ENCODE peak calls at places on chromosome 2, in seven cellular contexts. K, D, R, C, X, N and P are unnamed samples.

GRCh38 chr2:96264656-96265348 is 995 bp downstream of the TMEM127 start:
- DNase-seq in K (no peak), D (peak), R (no peak), C (no peak), X (no peak), N (peak), P (no peak)

GRCh38 chr2:104863585-104864279 is 9.8 kb downstream of the POU3F3 start:
- DNase-seq in K (no peak), D (no peak), R (no peak), C (no peak), X (no peak), N (peak), P (peak)

GRCh38 chr2:148876589-148877402 is 1.8 kb downstream of the KIF5C start:
- DNase-seq in K (no peak), D (no peak), R (no peak), C (peak), X (peak), N (peak), P (no peak)

GRCh38 chr2:57536535-57537231 is 509.9 kb upstream of the VRK2 start:
- DNase-seq in K (no peak), D (no peak), R (no peak), C (no peak), X (no peak), N (no peak), P (no peak)

GRCh38 chr2:217742276-217742675 is 260.5 kb downstream of the TNS1 start:
- DNase-seq in K (no peak), D (no peak), R (no peak), C (no peak), X (peak), N (no peak), P (peak)

GRCh38 chr2:19349911-19350677 is 8.3 kb downstream of the OSR1 start:
- DNase-seq in K (no peak), D (peak), R (no peak), C (no peak), X (peak), N (peak), P (peak)

GRCh38 chr2:216849987-216850386 is 9.9 kb downstream of the TNP1 start:
- DNase-seq in K (no peak), D (no peak), R (no peak), C (no peak), X (peak), N (peak), P (no peak)

GRCh38 chr2:234873828-234874173 is 78.0 kb upstream of the SH3BP4 start:
- DNase-seq in K (no peak), D (no peak), R (no peak), C (no peak), X (no peak), N (no peak), P (no peak)

GRCh38 chr2:189234991-189235390 is 55.4 kb upstream of the COL5A2 start:
- DNase-seq in K (no peak), D (no peak), R (no peak), C (no peak), X (no peak), N (no peak), P (no peak)

GRCh38 chr2:198136142-198136541 is 331.7 kb downstream of the PLCL1 start:
- DNase-seq in K (no peak), D (no peak), R (no peak), C (no peak), X (no peak), N (no peak), P (no peak)

GRCh38 chr2:219362524-219363164 is 25.1 kb downstream of the DNPEP start:
- DNase-seq in K (no peak), D (peak), R (no peak), C (no peak), X (peak), N (no peak), P (no peak)

GRCh38 chr2:203659650-203660049 is 46.8 kb upstream of the CD28 start:
- DNase-seq in K (no peak), D (peak), R (no peak), C (no peak), X (no peak), N (no peak), P (no peak)

GRCh38 chr2:26989156-26989555 is 18.7 kb downstream of the MAPRE3 start:
- DNase-seq in K (no peak), D (no peak), R (no peak), C (no peak), X (peak), N (no peak), P (no peak)

GRCh38 chr2:48253301-48253700 is 276.7 kb upstream of the STON1 start:
- DNase-seq in K (no peak), D (peak), R (no peak), C (no peak), X (no peak), N (no peak), P (no peak)

GRCh38 chr2:146363731-146364130 is 1481.1 kb upstream of the ACVR2A start:
- DNase-seq in K (no peak), D (no peak), R (no peak), C (no peak), X (peak), N (no peak), P (no peak)

GRCh38 chr2:30152385-30152784 is 5.6 kb downstream of the YPEL5 start:
- DNase-seq in K (no peak), D (no peak), R (no peak), C (no peak), X (no peak), N (no peak), P (no peak)

GRCh38 chr2:140975237-140975636 is 1155.6 kb downstream of the LRP1B start:
- DNase-seq in K (no peak), D (no peak), R (no peak), C (no peak), X (peak), N (no peak), P (no peak)

GRCh38 chr2:148020036-148020357 is 540 bp downstream of the ORC4 start:
- DNase-seq in K (peak), D (peak), R (no peak), C (no peak), X (no peak), N (no peak), P (no peak)

GRCh38 chr2:72144746-72145657 is 2.7 kb downstream of the CYP26B1 start:
- DNase-seq in K (peak), D (no peak), R (peak), C (no peak), X (peak), N (no peak), P (peak)

GRCh38 chr2:112834379-112835014 is 2.1 kb downstream of the IL1B start:
- DNase-seq in K (peak), D (no peak), R (no peak), C (no peak), X (peak), N (no peak), P (peak)

GRCh38 chr2:179393481-179393880 is 128.8 kb upstream of the SESTD1 start:
- DNase-seq in K (no peak), D (no peak), R (no peak), C (no peak), X (no peak), N (no peak), P (no peak)

GRCh38 chr2:209977386-209978239 is 24.8 kb upstream of the RPE start:
- DNase-seq in K (no peak), D (no peak), R (no peak), C (no peak), X (peak), N (no peak), P (no peak)

GRCh38 chr2:100571668-100572067 is 8.9 kb downstream of the PDCL3 start:
- DNase-seq in K (no peak), D (peak), R (no peak), C (no peak), X (no peak), N (no peak), P (no peak)

GRCh38 chr2:190718652-190719526 is 70.0 kb downstream of the NAB1 start:
- DNase-seq in K (peak), D (no peak), R (no peak), C (peak), X (peak), N (no peak), P (no peak)

GRCh38 chr2:100957971-100958653 is 44.0 kb upstream of the RPL31 start:
- DNase-seq in K (peak), D (no peak), R (no peak), C (no peak), X (peak), N (no peak), P (no peak)

GRCh38 chr2:24083567-24084385 is 858 bp downstream of the TP53I3 start:
- DNase-seq in K (peak), D (peak), R (no peak), C (peak), X (peak), N (no peak), P (no peak)

GRCh38 chr2:190881480-190882326 is 1.1 kb downstream of the GLS start:
- DNase-seq in K (peak), D (peak), R (peak), C (no peak), X (peak), N (peak), P (peak)

GRCh38 chr2:230983566-230983965 is 12.4 kb upstream of the SPATA3 start:
- DNase-seq in K (no peak), D (no peak), R (no peak), C (no peak), X (no peak), N (no peak), P (no peak)
- TF ChIP-seq CTCF in K (no peak), D (no peak), R (no peak), C (no peak), X (no peak), N (no peak), P (no peak)

GRCh38 chr2:241354668-241355658 is 1.1 kb upstream of the FARP2 start:
- DNase-seq in K (peak), D (peak), R (peak), C (peak), X (peak), N (peak), P (peak)
- TF ChIP-seq CTCF in K (peak), D (no peak), R (no peak), C (no peak), X (no peak), N (no peak), P (peak)

GRCh38 chr2:55617160-55618024 is at the start of gene PPP4R3B:
- DNase-seq in K (peak), D (peak), R (peak), C (peak), X (peak), N (peak), P (peak)
- TF ChIP-seq CTCF in K (peak), D (no peak), R (no peak), C (peak), X (peak), N (peak), P (peak)

GRCh38 chr2:154507186-154507585 is 191.3 kb upstream of the KCNJ3 start:
- DNase-seq in K (no peak), D (no peak), R (no peak), C (no peak), X (no peak), N (no peak), P (no peak)
- TF ChIP-seq CTCF in K (no peak), D (no peak), R (no peak), C (peak), X (no peak), N (peak), P (no peak)

GRCh38 chr2:45755585-45756330 is 104.3 kb downstream of the PRKCE start:
- DNase-seq in K (no peak), D (no peak), R (no peak), C (no peak), X (no peak), N (no peak), P (no peak)

GRCh38 chr2:45758018-45758417 is 106.5 kb downstream of the PRKCE start:
- DNase-seq in K (no peak), D (no peak), R (no peak), C (no peak), X (no peak), N (no peak), P (no peak)

GRCh38 chr2:45750484-45750883 is 99.0 kb downstream of the PRKCE start:
- DNase-seq in K (no peak), D (no peak), R (no peak), C (no peak), X (no peak), N (no peak), P (no peak)

GRCh38 chr2:45753381-45753780 is 101.9 kb downstream of the PRKCE start:
- DNase-seq in K (no peak), D (no peak), R (no peak), C (no peak), X (no peak), N (no peak), P (no peak)

DNA sequence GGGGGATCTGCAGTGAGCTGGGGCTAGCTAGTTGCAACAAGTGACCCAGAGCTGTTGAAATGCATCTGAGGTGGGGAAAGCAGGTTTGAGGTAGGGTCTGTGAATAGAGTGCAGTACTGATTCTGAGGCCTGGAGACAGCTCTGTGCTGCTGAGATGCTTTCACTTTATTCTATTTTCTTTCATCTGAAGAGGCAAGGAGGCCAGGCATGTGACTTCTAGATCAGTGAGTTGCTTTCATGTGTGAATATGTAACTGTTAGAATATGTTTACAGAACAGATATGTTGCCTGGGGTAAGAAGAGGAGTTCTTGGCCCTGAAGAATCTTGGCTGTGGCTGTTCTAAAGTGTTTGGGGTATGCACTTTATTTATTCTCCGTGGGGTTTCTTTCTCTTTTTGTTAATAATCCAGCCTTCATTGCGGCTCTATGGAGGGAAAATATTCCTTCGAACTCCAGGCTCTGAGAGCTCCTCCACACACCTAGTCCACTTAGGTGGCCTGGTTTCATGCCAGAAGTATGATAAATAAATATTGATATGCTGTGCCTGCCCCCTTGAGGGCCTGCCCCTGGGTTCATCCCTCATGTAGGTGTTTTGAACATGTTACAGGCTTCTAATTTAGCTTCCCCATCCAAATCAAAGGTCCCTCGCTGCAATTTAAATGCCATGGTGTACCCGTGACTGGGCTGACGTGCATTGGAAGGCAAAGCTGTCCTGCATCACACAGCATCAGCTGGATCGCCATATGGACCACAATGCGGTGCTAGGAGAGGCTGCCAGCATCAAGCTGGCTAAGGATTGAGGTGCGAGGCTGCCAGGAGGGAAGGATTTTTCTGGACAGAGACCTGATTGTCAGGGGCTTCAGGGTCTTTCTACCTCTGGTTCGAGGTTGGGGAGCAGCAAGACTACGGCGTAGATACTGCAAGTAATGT is 102.9 kb downstream of the PRKCE start:
- DNase-seq in K (no peak), D (no peak), R (no peak), C (no peak), X (no peak), N (no peak), P (no peak)
- TF ChIP-seq CTCF in K (no peak), D (no peak), R (no peak), C (no peak), X (no peak), N (no peak), P (no peak)

GRCh38 chr2:74249406-74250122 is 51.1 kb downstream of the MTHFD2 start:
- DNase-seq in K (no peak), D (no peak), R (no peak), C (no peak), X (no peak), N (no peak), P (no peak)
- TF ChIP-seq CTCF in K (no peak), D (no peak), R (no peak), C (no peak), X (no peak), N (no peak), P (no peak)

DNA sequence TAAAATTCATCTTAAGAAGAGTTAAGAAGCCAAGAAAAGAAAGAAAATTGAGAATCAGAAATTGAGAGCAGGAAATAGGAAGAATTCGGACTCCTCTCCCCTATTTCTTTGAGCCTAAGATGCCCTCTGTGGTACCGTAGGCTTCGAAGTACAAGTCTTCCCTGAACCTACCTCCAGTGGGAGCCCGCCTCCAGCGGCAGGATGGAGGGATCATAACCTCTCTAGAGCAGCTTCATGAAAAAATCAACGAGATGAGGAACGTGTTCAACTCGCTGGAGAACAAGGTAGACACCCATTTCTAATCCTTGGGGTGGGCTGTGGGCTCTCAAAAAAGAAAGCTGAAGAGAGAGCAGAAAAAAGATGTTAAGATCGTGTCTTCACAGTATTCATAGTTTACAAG is 36.3 kb downstream of the ARHGEF33 start:
- DNase-seq in K (no peak), D (no peak), R (no peak), C (no peak), X (no peak), N (no peak), P (no peak)
- TF ChIP-seq CTCF in K (no peak), D (no peak), R (no peak), C (no peak), X (no peak), N (no peak), P (no peak)

DNA sequence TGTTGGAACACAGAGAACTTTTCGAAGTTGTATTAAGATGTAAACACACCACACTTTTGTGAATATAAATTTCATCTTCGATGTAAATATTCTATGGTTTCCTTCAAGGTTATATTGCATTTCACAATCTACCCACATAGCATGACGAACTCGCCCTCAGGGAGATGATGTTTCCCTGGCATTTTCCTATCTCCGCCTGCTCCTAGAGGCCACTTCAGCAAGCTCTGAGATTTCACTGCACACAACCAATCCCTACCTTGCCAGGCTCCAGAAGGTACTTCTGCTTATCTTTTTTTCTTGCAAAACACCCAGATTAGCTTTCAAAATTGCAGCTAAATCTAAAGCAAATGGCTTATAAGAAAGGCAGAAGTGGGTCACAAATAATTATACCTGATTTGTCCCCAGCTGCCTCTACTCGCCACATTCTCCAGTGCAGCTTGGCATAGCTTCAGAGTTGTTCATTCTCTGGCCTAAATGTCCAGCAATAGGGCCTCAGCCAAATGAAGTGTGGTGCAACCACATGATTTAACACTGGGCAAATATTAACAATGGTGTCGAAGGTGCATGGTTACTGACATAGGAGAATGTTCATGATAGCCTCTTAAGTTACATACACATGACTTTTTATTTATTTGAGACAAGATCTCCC is 32.4 kb upstream of the MRPL19 start:
- DNase-seq in K (peak), D (no peak), R (no peak), C (no peak), X (peak), N (no peak), P (no peak)
- TF ChIP-seq CTCF in K (no peak), D (no peak), R (no peak), C (no peak), X (no peak), N (no peak), P (no peak)

DNA sequence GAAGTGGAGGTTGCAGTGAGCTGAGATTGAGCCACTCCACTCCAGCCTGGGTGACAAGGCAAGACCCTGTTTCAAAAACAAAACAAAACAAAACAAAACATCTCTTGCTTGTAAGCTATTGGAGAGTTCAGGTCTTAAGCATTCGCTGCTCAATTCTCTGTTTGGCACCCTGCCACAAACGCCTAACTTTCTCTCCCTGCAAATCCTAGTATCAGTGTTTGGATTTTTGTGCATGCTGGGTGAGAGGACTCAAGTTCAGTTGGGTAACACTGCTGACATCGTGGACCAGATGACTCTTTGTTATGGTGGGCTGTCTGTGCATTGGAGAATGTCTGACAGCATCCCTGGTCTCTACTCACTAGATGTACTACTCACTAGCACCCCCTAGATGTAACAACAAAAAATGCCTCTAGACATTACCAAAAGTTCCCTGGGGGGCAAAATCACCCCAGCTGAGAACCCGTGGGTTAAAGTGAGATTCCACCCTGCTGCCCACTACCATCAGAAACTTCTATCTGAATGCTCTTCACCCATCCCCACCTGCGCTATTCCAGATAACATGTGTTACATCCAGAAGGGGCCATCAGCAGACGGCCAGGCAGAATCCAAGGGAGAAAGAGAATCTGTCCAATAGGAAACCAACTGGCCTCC is 50.9 kb downstream of the CACNB4 start:
- DNase-seq in K (no peak), D (no peak), R (no peak), C (no peak), X (peak), N (no peak), P (no peak)
- TF ChIP-seq CTCF in K (peak), D (peak), R (no peak), C (peak), X (peak), N (peak), P (no peak)

GRCh38 chr2:78994789-78995188 is 30.7 kb upstream of the REG3G start:
- DNase-seq in K (no peak), D (no peak), R (no peak), C (no peak), X (no peak), N (no peak), P (no peak)

GRCh38 chr2:78993518-78994148 is 31.9 kb upstream of the REG3G start:
- DNase-seq in K (no peak), D (no peak), R (no peak), C (no peak), X (no peak), N (no peak), P (no peak)

GRCh38 chr2:79001285-79001684 is 24.2 kb upstream of the REG3G start:
- DNase-seq in K (no peak), D (no peak), R (no peak), C (no peak), X (no peak), N (no peak), P (no peak)

GRCh38 chr2:79000008-79000576 is 25.4 kb upstream of the REG3G start:
- DNase-seq in K (no peak), D (peak), R (no peak), C (no peak), X (no peak), N (no peak), P (no peak)

GRCh38 chr2:78999410-78999809 is 26.1 kb upstream of the REG3G start:
- DNase-seq in K (no peak), D (no peak), R (no peak), C (no peak), X (peak), N (no peak), P (no peak)
- TF ChIP-seq CTCF in K (peak), D (peak), R (no peak), C (peak), X (peak), N (peak), P (peak)